ENCODE peak calls at places on chromosomes 11 and 22, in four cellular contexts. One of them, this sample, is unnamed.

GRCh38 chr11:65884716-65885092 is 3.6 kb downstream of the FIBP start:
- DNase-seq in aorta: peak
- DNase-seq in transverse colon: peak
- DNase-seq in right lobe of liver: peak
- DNase-seq in this sample: peak

GRCh38 chr22:38957046-38957770 is at the start of gene APOBEC3A:
- DNase-seq in transverse colon: peak
- DNase-seq in aorta: peak
- DNase-seq in right lobe of liver: no peak
- DNase-seq in this sample: peak

GRCh38 chr22:41341012-41341411 is 39.7 kb downstream of the ZC3H7B start:
- DNase-seq in transverse colon: no peak
- DNase-seq in aorta: no peak
- DNase-seq in right lobe of liver: no peak
- DNase-seq in this sample: no peak

GRCh38 chr11:6443269-6444003 is 2.6 kb upstream of the HPX start:
- DNase-seq in transverse colon: peak
- DNase-seq in aorta: peak
- DNase-seq in right lobe of liver: peak
- DNase-seq in this sample: peak

GRCh38 chr22:21972293-21972779 is 10.3 kb downstream of the TOP3B start:
- DNase-seq in right lobe of liver: no peak
- DNase-seq in aorta: no peak
- DNase-seq in transverse colon: peak
- DNase-seq in this sample: peak

GRCh38 chr11:35629914-35630313 is 11.7 kb downstream of the FJX1 start:
- DNase-seq in transverse colon: no peak
- DNase-seq in aorta: no peak
- DNase-seq in right lobe of liver: no peak
- DNase-seq in this sample: no peak

GRCh38 chr22:38005943-38006342 is 21.6 kb upstream of the SOX10 start:
- DNase-seq in transverse colon: no peak
- DNase-seq in right lobe of liver: no peak
- DNase-seq in aorta: no peak
- DNase-seq in this sample: no peak

GRCh38 chr11:110897035-110897434 is 184.8 kb upstream of the ARHGAP20 start:
- DNase-seq in aorta: no peak
- DNase-seq in right lobe of liver: no peak
- DNase-seq in transverse colon: no peak
- DNase-seq in this sample: no peak

GRCh38 chr11:104366321-104366734 is 202.4 kb upstream of the PDGFD start:
- DNase-seq in right lobe of liver: no peak
- DNase-seq in aorta: peak
- DNase-seq in transverse colon: no peak
- DNase-seq in this sample: no peak

GRCh38 chr11:45919276-45919675 is 1.6 kb upstream of the PEX16 start:
- DNase-seq in transverse colon: no peak
- DNase-seq in aorta: peak
- DNase-seq in right lobe of liver: no peak
- DNase-seq in this sample: no peak
- H3K27ac ChIP-seq in transverse colon: no peak
- H3K27ac ChIP-seq in aorta: no peak
- H3K27ac ChIP-seq in right lobe of liver: no peak
- H3K27ac ChIP-seq in this sample: no peak

DNA sequence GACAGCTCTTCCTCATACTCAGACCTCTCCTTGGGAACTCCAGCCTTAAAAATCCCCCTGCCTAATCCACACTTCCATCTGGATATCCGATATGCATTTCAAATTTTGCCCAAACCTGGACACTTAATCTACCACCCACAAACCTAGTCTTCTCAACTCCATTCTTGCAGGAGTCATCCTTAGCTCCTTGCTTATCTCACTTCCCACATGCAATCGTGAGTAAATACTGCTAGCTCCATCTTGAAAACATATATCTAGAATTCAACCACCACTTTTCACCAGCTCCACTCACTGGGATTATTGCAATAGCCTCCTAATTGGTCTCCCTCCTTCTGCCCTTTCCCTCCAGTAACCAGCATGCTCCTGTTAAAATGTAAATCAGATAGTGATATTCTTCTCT is 2.6 kb upstream of the MYOD1 start:
- DNase-seq in right lobe of liver: no peak
- DNase-seq in transverse colon: no peak
- DNase-seq in aorta: no peak
- DNase-seq in this sample: no peak
- H3K27ac ChIP-seq in right lobe of liver: no peak
- H3K27ac ChIP-seq in transverse colon: no peak
- H3K27ac ChIP-seq in aorta: no peak
- H3K27ac ChIP-seq in this sample: no peak

GRCh38 chr11:121763526-121763925 is 310.8 kb upstream of the SORL1-AS1 start:
- DNase-seq in transverse colon: no peak
- DNase-seq in aorta: no peak
- DNase-seq in right lobe of liver: no peak
- DNase-seq in this sample: no peak
- H3K27ac ChIP-seq in transverse colon: no peak
- H3K27ac ChIP-seq in aorta: no peak
- H3K27ac ChIP-seq in right lobe of liver: no peak
- H3K27ac ChIP-seq in this sample: no peak

GRCh38 chr11:73316422-73316821 is 8.3 kb downstream of the ARHGEF17 start:
- DNase-seq in right lobe of liver: no peak
- DNase-seq in transverse colon: no peak
- DNase-seq in aorta: no peak
- DNase-seq in this sample: no peak
- H3K27ac ChIP-seq in right lobe of liver: no peak
- H3K27ac ChIP-seq in transverse colon: peak
- H3K27ac ChIP-seq in aorta: peak
- H3K27ac ChIP-seq in this sample: peak

DNA sequence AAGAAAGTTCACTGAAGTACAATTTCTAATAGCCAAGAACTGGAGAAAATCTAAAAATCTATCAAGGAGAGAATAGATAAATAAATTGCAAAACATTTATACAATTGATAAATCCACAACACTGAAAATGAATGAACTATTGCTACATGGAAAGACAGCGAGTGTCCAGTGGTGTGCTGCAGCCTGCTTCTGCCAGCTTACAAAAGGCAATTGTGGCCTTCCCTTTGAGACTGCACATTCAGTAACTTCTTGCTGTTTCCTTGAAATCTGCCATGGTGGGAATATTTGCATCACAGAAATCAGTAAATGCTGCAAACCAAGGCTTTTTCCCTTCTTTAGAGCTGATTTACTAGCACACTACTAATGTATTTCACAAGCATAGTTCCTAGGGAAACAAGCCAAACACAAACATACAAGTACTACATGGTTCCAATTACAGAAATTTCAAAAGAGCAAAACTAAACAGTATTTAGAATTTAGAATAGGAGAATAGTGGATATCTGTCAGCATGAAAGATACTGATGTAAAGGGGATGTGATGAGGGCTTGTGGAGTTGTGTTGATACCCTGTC is 76.9 kb upstream of the TRIM77 start:
- DNase-seq in transverse colon: no peak
- DNase-seq in aorta: no peak
- DNase-seq in right lobe of liver: no peak
- DNase-seq in this sample: no peak
- H3K27ac ChIP-seq in transverse colon: no peak
- H3K27ac ChIP-seq in aorta: no peak
- H3K27ac ChIP-seq in right lobe of liver: no peak
- H3K27ac ChIP-seq in this sample: no peak

This sample was measured in right cardiac atrium.